ENCODE peak calls at places on chromosomes 11 and 22, in nine cellular contexts. One of them, this sample, is unnamed.

GRCh38 chr11:113082501-113082900 is 121.3 kb downstream of the NCAM1 start:
- DNase-seq in AG04450: no peak
- DNase-seq in psoas muscle: no peak
- DNase-seq in GM23338: no peak
- DNase-seq in cardiac muscle cell: no peak
- DNase-seq in astrocyte: no peak
- DNase-seq in pancreas: no peak
- DNase-seq in endothelial cell of umbilical vein: no peak
- DNase-seq in thoracic aorta: no peak
- DNase-seq in this sample: no peak

GRCh38 chr11:134404485-134405341 is 7.3 kb downstream of the B3GAT1 start:
- DNase-seq in AG04450: no peak
- DNase-seq in psoas muscle: no peak
- DNase-seq in GM23338: no peak
- DNase-seq in cardiac muscle cell: no peak
- DNase-seq in astrocyte: no peak
- DNase-seq in pancreas: no peak
- DNase-seq in endothelial cell of umbilical vein: no peak
- DNase-seq in thoracic aorta: no peak
- DNase-seq in this sample: no peak

GRCh38 chr11:67371549-67372231 is 1.7 kb downstream of the CLCF1 start:
- DNase-seq in AG04450: no peak
- DNase-seq in psoas muscle: no peak
- DNase-seq in GM23338: peak; percentile 77
- DNase-seq in cardiac muscle cell: peak; percentile 61
- DNase-seq in astrocyte: no peak
- DNase-seq in pancreas: no peak
- DNase-seq in endothelial cell of umbilical vein: no peak
- DNase-seq in thoracic aorta: no peak
- DNase-seq in this sample: peak; percentile 62

GRCh38 chr11:12772324-12772723 is 98.1 kb downstream of the TEAD1 start:
- DNase-seq in AG04450: no peak
- DNase-seq in psoas muscle: no peak
- DNase-seq in GM23338: no peak
- DNase-seq in cardiac muscle cell: no peak
- DNase-seq in astrocyte: no peak
- DNase-seq in pancreas: no peak
- DNase-seq in endothelial cell of umbilical vein: no peak
- DNase-seq in thoracic aorta: no peak
- DNase-seq in this sample: no peak

GRCh38 chr11:76824083-76824939 is 36.4 kb upstream of the ACER3 start:
- DNase-seq in AG04450: no peak
- DNase-seq in psoas muscle: no peak
- DNase-seq in GM23338: peak; percentile 10
- DNase-seq in cardiac muscle cell: peak; percentile 55
- DNase-seq in astrocyte: no peak
- DNase-seq in pancreas: no peak
- DNase-seq in endothelial cell of umbilical vein: peak; percentile 78
- DNase-seq in thoracic aorta: no peak
- DNase-seq in this sample: no peak

GRCh38 chr11:20688761-20689160 is 19.4 kb downstream of the NELL1 start:
- DNase-seq in AG04450: no peak
- DNase-seq in psoas muscle: no peak
- DNase-seq in GM23338: no peak
- DNase-seq in cardiac muscle cell: no peak
- DNase-seq in astrocyte: no peak
- DNase-seq in pancreas: no peak
- DNase-seq in endothelial cell of umbilical vein: no peak
- DNase-seq in thoracic aorta: no peak
- DNase-seq in this sample: no peak

GRCh38 chr11:26992031-26992541 is 1.8 kb upstream of the FIBIN start:
- DNase-seq in AG04450: peak; percentile 67
- DNase-seq in psoas muscle: no peak
- DNase-seq in GM23338: no peak
- DNase-seq in cardiac muscle cell: peak; percentile 93
- DNase-seq in astrocyte: peak; percentile 91
- DNase-seq in pancreas: no peak
- DNase-seq in endothelial cell of umbilical vein: no peak
- DNase-seq in thoracic aorta: no peak
- DNase-seq in this sample: no peak

GRCh38 chr22:30609260-30610185 is 2.5 kb downstream of the TCN2 start:
- DNase-seq in AG04450: peak; percentile 55
- DNase-seq in psoas muscle: peak; percentile 32
- DNase-seq in GM23338: peak; percentile 15
- DNase-seq in cardiac muscle cell: peak; percentile 78
- DNase-seq in astrocyte: peak; percentile 72
- DNase-seq in pancreas: no peak
- DNase-seq in endothelial cell of umbilical vein: peak; percentile 82
- DNase-seq in thoracic aorta: no peak
- DNase-seq in this sample: no peak

GRCh38 chr11:93155738-93156137 is 42.1 kb downstream of the SLC36A4 start:
- DNase-seq in AG04450: no peak
- DNase-seq in psoas muscle: no peak
- DNase-seq in GM23338: no peak
- DNase-seq in cardiac muscle cell: no peak
- DNase-seq in astrocyte: no peak
- DNase-seq in pancreas: no peak
- DNase-seq in endothelial cell of umbilical vein: no peak
- DNase-seq in thoracic aorta: no peak
- DNase-seq in this sample: no peak

GRCh38 chr11:75499423-75500305 is 26.1 kb downstream of the GDPD5 start:
- DNase-seq in AG04450: peak; percentile 86
- DNase-seq in psoas muscle: peak; percentile 84
- DNase-seq in GM23338: no peak
- DNase-seq in cardiac muscle cell: peak; percentile 95
- DNase-seq in astrocyte: peak; percentile 97
- DNase-seq in pancreas: no peak
- DNase-seq in endothelial cell of umbilical vein: no peak
- DNase-seq in thoracic aorta: no peak
- DNase-seq in this sample: no peak

GRCh38 chr11:65353900-65354264 is 669 bp upstream of the TIGD3 start:
- DNase-seq in AG04450: no peak
- DNase-seq in psoas muscle: no peak
- DNase-seq in GM23338: no peak
- DNase-seq in cardiac muscle cell: no peak
- DNase-seq in astrocyte: no peak
- DNase-seq in pancreas: no peak
- DNase-seq in endothelial cell of umbilical vein: no peak
- DNase-seq in thoracic aorta: no peak
- DNase-seq in this sample: peak; percentile 32

GRCh38 chr11:1008001-1008400 is 28.5 kb downstream of the MUC6 start:
- DNase-seq in AG04450: no peak
- DNase-seq in psoas muscle: no peak
- DNase-seq in GM23338: no peak
- DNase-seq in cardiac muscle cell: no peak
- DNase-seq in astrocyte: no peak
- DNase-seq in pancreas: no peak
- DNase-seq in endothelial cell of umbilical vein: no peak
- DNase-seq in thoracic aorta: no peak
- DNase-seq in this sample: no peak

GRCh38 chr11:72840780-72841179 is 26.6 kb downstream of the ATG16L2 start:
- DNase-seq in AG04450: peak; percentile 79
- DNase-seq in psoas muscle: no peak
- DNase-seq in GM23338: no peak
- DNase-seq in cardiac muscle cell: peak; percentile 91
- DNase-seq in astrocyte: peak; percentile 87
- DNase-seq in pancreas: no peak
- DNase-seq in endothelial cell of umbilical vein: no peak
- DNase-seq in thoracic aorta: no peak
- DNase-seq in this sample: no peak

GRCh38 chr11:99687320-99687719 is 666.6 kb downstream of the CNTN5 start:
- DNase-seq in AG04450: no peak
- DNase-seq in psoas muscle: no peak
- DNase-seq in GM23338: no peak
- DNase-seq in cardiac muscle cell: peak; percentile 6
- DNase-seq in astrocyte: no peak
- DNase-seq in pancreas: no peak
- DNase-seq in endothelial cell of umbilical vein: no peak
- DNase-seq in thoracic aorta: no peak
- DNase-seq in this sample: no peak

GRCh38 chr22:33005476-33005875 is 52.7 kb downstream of the SYN3 start:
- DNase-seq in AG04450: no peak
- DNase-seq in psoas muscle: no peak
- DNase-seq in GM23338: no peak
- DNase-seq in cardiac muscle cell: no peak
- DNase-seq in astrocyte: no peak
- DNase-seq in pancreas: no peak
- DNase-seq in endothelial cell of umbilical vein: no peak
- DNase-seq in thoracic aorta: no peak
- DNase-seq in this sample: no peak

GRCh38 chr11:92224394-92225205 is at the start of gene FAT3:
- DNase-seq in AG04450: peak; percentile 4
- DNase-seq in psoas muscle: peak; percentile 60
- DNase-seq in GM23338: peak; percentile 81
- DNase-seq in cardiac muscle cell: peak; percentile 66
- DNase-seq in astrocyte: peak; percentile 71
- DNase-seq in pancreas: no peak
- DNase-seq in endothelial cell of umbilical vein: peak; percentile 10
- DNase-seq in thoracic aorta: no peak
- DNase-seq in this sample: peak; percentile 56

GRCh38 chr11:77602385-77603105 is 12.8 kb downstream of the AQP11 start:
- DNase-seq in AG04450: peak; percentile 66
- DNase-seq in psoas muscle: no peak
- DNase-seq in GM23338: no peak
- DNase-seq in cardiac muscle cell: peak; percentile 87
- DNase-seq in astrocyte: peak; percentile 93
- DNase-seq in pancreas: no peak
- DNase-seq in endothelial cell of umbilical vein: peak; percentile 75
- DNase-seq in thoracic aorta: no peak
- DNase-seq in this sample: no peak

GRCh38 chr11:47270331-47271271 is 668 bp downstream of the MADD start:
- DNase-seq in AG04450: no peak
- DNase-seq in psoas muscle: peak; percentile 53
- DNase-seq in GM23338: peak; percentile 59
- DNase-seq in cardiac muscle cell: peak; percentile 70
- DNase-seq in astrocyte: peak; percentile 61
- DNase-seq in pancreas: peak; percentile 39
- DNase-seq in endothelial cell of umbilical vein: peak; percentile 26
- DNase-seq in thoracic aorta: no peak
- DNase-seq in this sample: peak; percentile 43

GRCh38 chr11:131637469-131638175 is 267.2 kb downstream of the NTM start:
- DNase-seq in AG04450: no peak
- DNase-seq in psoas muscle: no peak
- DNase-seq in GM23338: no peak
- DNase-seq in cardiac muscle cell: no peak
- DNase-seq in astrocyte: peak; percentile 84
- DNase-seq in pancreas: no peak
- DNase-seq in endothelial cell of umbilical vein: no peak
- DNase-seq in thoracic aorta: no peak
- DNase-seq in this sample: no peak

GRCh38 chr11:130437848-130438247 is 9.4 kb upstream of the ADAMTS8 start:
- DNase-seq in AG04450: no peak
- DNase-seq in psoas muscle: no peak
- DNase-seq in GM23338: no peak
- DNase-seq in cardiac muscle cell: no peak
- DNase-seq in astrocyte: no peak
- DNase-seq in pancreas: no peak
- DNase-seq in endothelial cell of umbilical vein: no peak
- DNase-seq in thoracic aorta: no peak
- DNase-seq in this sample: no peak

GRCh38 chr22:25602924-25603323 is 38.4 kb downstream of the GRK3 start:
- DNase-seq in AG04450: no peak
- DNase-seq in psoas muscle: no peak
- DNase-seq in GM23338: no peak
- DNase-seq in cardiac muscle cell: no peak
- DNase-seq in astrocyte: no peak
- DNase-seq in pancreas: no peak
- DNase-seq in endothelial cell of umbilical vein: no peak
- DNase-seq in thoracic aorta: no peak
- DNase-seq in this sample: no peak

GRCh38 chr11:64196616-64197015 is 9.9 kb upstream of the FERMT3 start:
- DNase-seq in AG04450: no peak
- DNase-seq in psoas muscle: no peak
- DNase-seq in GM23338: no peak
- DNase-seq in cardiac muscle cell: no peak
- DNase-seq in astrocyte: no peak
- DNase-seq in pancreas: no peak
- DNase-seq in endothelial cell of umbilical vein: no peak
- DNase-seq in thoracic aorta: no peak
- DNase-seq in this sample: no peak

GRCh38 chr11:64186205-64187165 is 514 bp downstream of the STIP1 start:
- DNase-seq in AG04450: no peak
- DNase-seq in psoas muscle: no peak
- DNase-seq in GM23338: peak; percentile 48
- DNase-seq in cardiac muscle cell: no peak
- DNase-seq in astrocyte: no peak
- DNase-seq in pancreas: peak; percentile 53
- DNase-seq in endothelial cell of umbilical vein: peak; percentile 39
- DNase-seq in thoracic aorta: no peak
- DNase-seq in this sample: peak; percentile 26

GRCh38 chr11:64192429-64192828 is 6.5 kb downstream of the STIP1 start:
- DNase-seq in AG04450: no peak
- DNase-seq in psoas muscle: no peak
- DNase-seq in GM23338: no peak
- DNase-seq in cardiac muscle cell: no peak
- DNase-seq in astrocyte: no peak
- DNase-seq in pancreas: no peak
- DNase-seq in endothelial cell of umbilical vein: no peak
- DNase-seq in thoracic aorta: no peak
- DNase-seq in this sample: no peak
- H3K4me3 ChIP-seq in AG04450: no peak overlapping the region
- H3K4me3 ChIP-seq in psoas muscle: no peak overlapping the region
- H3K4me3 ChIP-seq in GM23338: no peak overlapping the region
- H3K4me3 ChIP-seq in cardiac muscle cell: no peak overlapping the region
- H3K4me3 ChIP-seq in astrocyte: no peak overlapping the region
- H3K4me3 ChIP-seq in pancreas: no peak overlapping the region
- H3K4me3 ChIP-seq in endothelial cell of umbilical vein: no peak overlapping the region
- H3K4me3 ChIP-seq in thoracic aorta: no peak overlapping the region
- H3K4me3 ChIP-seq in this sample: no peak overlapping the region

GRCh38 chr22:22360014-22360413 is 115.4 kb downstream of the VPREB1 start:
- DNase-seq in AG04450: no peak
- DNase-seq in psoas muscle: no peak
- DNase-seq in GM23338: no peak
- DNase-seq in cardiac muscle cell: no peak
- DNase-seq in astrocyte: no peak
- DNase-seq in pancreas: no peak
- DNase-seq in endothelial cell of umbilical vein: no peak
- DNase-seq in thoracic aorta: no peak
- DNase-seq in this sample: no peak
- H3K27me3 ChIP-seq in AG04450: peaks cover 8% of the 10 kb centered on the region
- H3K27me3 ChIP-seq in psoas muscle: peaks cover 21% of the 10 kb centered on the region
- H3K27me3 ChIP-seq in GM23338: peaks cover 100% of the 10 kb centered on the region
- H3K27me3 ChIP-seq in cardiac muscle cell: no peaks in the 10 kb centered on the region
- H3K27me3 ChIP-seq in astrocyte: peaks cover 4% of the 10 kb centered on the region
- H3K27me3 ChIP-seq in pancreas: peaks cover 9% of the 10 kb centered on the region
- H3K27me3 ChIP-seq in endothelial cell of umbilical vein: peaks cover 2% of the 10 kb centered on the region
- H3K27me3 ChIP-seq in thoracic aorta: no peaks in the 10 kb centered on the region
- H3K27me3 ChIP-seq in this sample: no peaks in the 10 kb centered on the region

GRCh38 chr11:101439488-101439887 is 144.3 kb downstream of the TRPC6 start:
- DNase-seq in AG04450: no peak
- DNase-seq in psoas muscle: no peak
- DNase-seq in GM23338: peak; percentile 56
- DNase-seq in cardiac muscle cell: no peak
- DNase-seq in astrocyte: no peak
- DNase-seq in pancreas: no peak
- DNase-seq in endothelial cell of umbilical vein: no peak
- DNase-seq in thoracic aorta: no peak
- DNase-seq in this sample: no peak
- TF ChIP-seq CTCF in AG04450: no peak
- TF ChIP-seq CTCF in psoas muscle: no peak
- TF ChIP-seq CTCF in GM23338: peak; percentile 59
- TF ChIP-seq CTCF in cardiac muscle cell: no peak
- TF ChIP-seq CTCF in astrocyte: no peak
- TF ChIP-seq CTCF in pancreas: no peak
- TF ChIP-seq CTCF in endothelial cell of umbilical vein: no peak
- TF ChIP-seq CTCF in thoracic aorta: no peak
- TF ChIP-seq CTCF in this sample: no peak

GRCh38 chr22:37564111-37564711 is 3.9 kb downstream of the CDC42EP1 start:
- DNase-seq in AG04450: no peak
- DNase-seq in psoas muscle: no peak
- DNase-seq in GM23338: no peak
- DNase-seq in cardiac muscle cell: peak; percentile 93
- DNase-seq in astrocyte: peak; percentile 76
- DNase-seq in pancreas: no peak
- DNase-seq in endothelial cell of umbilical vein: peak; percentile 61
- DNase-seq in thoracic aorta: no peak
- DNase-seq in this sample: no peak
- H3K4me3 ChIP-seq in AG04450: peak overlapping the region; percentile 49
- H3K4me3 ChIP-seq in psoas muscle: peak overlapping the region; percentile 72
- H3K4me3 ChIP-seq in GM23338: no peak overlapping the region
- H3K4me3 ChIP-seq in cardiac muscle cell: no peak overlapping the region
- H3K4me3 ChIP-seq in astrocyte: peak overlapping the region; percentile 51
- H3K4me3 ChIP-seq in pancreas: no peak overlapping the region
- H3K4me3 ChIP-seq in endothelial cell of umbilical vein: no peak overlapping the region
- H3K4me3 ChIP-seq in thoracic aorta: peak overlapping the region; percentile 5
- H3K4me3 ChIP-seq in this sample: no peak overlapping the region

This sample was measured in WERI-Rb-1.